ENCODE peak calls at places on chromosomes 4 and X, in eight cellular contexts. One of them, this sample, is unnamed.

GRCh38 chr4:30269850-30270249 is 450.3 kb upstream of the PCDH7 start:
- DNase-seq in fibroblast of villous mesenchyme: no peak
- DNase-seq in tibial artery: no peak
- DNase-seq in prostate gland: no peak
- DNase-seq in uterus: no peak
- DNase-seq in fibroblast of lung: no peak
- DNase-seq in NB4: peak; percentile 26
- DNase-seq in HFF-Myc: no peak
- DNase-seq in this sample: no peak

GRCh38 chr4:104421576-104421975 is 73.1 kb downstream of the CXXC4 start:
- DNase-seq in fibroblast of villous mesenchyme: no peak
- DNase-seq in tibial artery: no peak
- DNase-seq in prostate gland: no peak
- DNase-seq in uterus: no peak
- DNase-seq in fibroblast of lung: no peak
- DNase-seq in NB4: no peak
- DNase-seq in HFF-Myc: no peak
- DNase-seq in this sample: no peak

GRCh38 chr4:151687021-151687640 is 73.7 kb downstream of the GATB start:
- DNase-seq in fibroblast of villous mesenchyme: no peak
- DNase-seq in tibial artery: no peak
- DNase-seq in prostate gland: no peak
- DNase-seq in uterus: no peak
- DNase-seq in fibroblast of lung: no peak
- DNase-seq in NB4: no peak
- DNase-seq in HFF-Myc: no peak
- DNase-seq in this sample: no peak

GRCh38 chr4:128663325-128663724 is 146.2 kb upstream of the JADE1 start:
- DNase-seq in fibroblast of villous mesenchyme: no peak
- DNase-seq in tibial artery: no peak
- DNase-seq in prostate gland: peak; percentile 16
- DNase-seq in uterus: no peak
- DNase-seq in fibroblast of lung: no peak
- DNase-seq in NB4: no peak
- DNase-seq in HFF-Myc: no peak
- DNase-seq in this sample: no peak

GRCh38 chrX:13398073-13398823 is 78.4 kb upstream of the ATXN3L start:
- DNase-seq in fibroblast of villous mesenchyme: peak; percentile 97
- DNase-seq in tibial artery: peak; percentile 74
- DNase-seq in prostate gland: no peak
- DNase-seq in uterus: peak; percentile 45
- DNase-seq in fibroblast of lung: peak; percentile 97
- DNase-seq in NB4: peak; percentile 26
- DNase-seq in HFF-Myc: peak; percentile 93
- DNase-seq in this sample: peak; percentile 98

GRCh38 chrX:26918633-26919032 is 544.5 kb downstream of the PPP4R3C start:
- DNase-seq in fibroblast of villous mesenchyme: no peak
- DNase-seq in tibial artery: no peak
- DNase-seq in prostate gland: no peak
- DNase-seq in uterus: no peak
- DNase-seq in fibroblast of lung: peak; percentile 14
- DNase-seq in NB4: peak; percentile 34
- DNase-seq in HFF-Myc: no peak
- DNase-seq in this sample: no peak

GRCh38 chrX:120302434-120302833 is 8.8 kb downstream of the TMEM255A start:
- DNase-seq in fibroblast of villous mesenchyme: no peak
- DNase-seq in tibial artery: no peak
- DNase-seq in prostate gland: no peak
- DNase-seq in uterus: no peak
- DNase-seq in fibroblast of lung: no peak
- DNase-seq in NB4: peak; percentile 62
- DNase-seq in HFF-Myc: no peak
- DNase-seq in this sample: no peak

GRCh38 chrX:130754353-130754752 is 148.7 kb downstream of the ENOX2 start:
- DNase-seq in fibroblast of villous mesenchyme: no peak
- DNase-seq in tibial artery: no peak
- DNase-seq in prostate gland: no peak
- DNase-seq in uterus: no peak
- DNase-seq in fibroblast of lung: no peak
- DNase-seq in NB4: no peak
- DNase-seq in HFF-Myc: no peak
- DNase-seq in this sample: no peak

GRCh38 chrX:85303544-85303943 is 59.8 kb downstream of the ZNF711 start:
- DNase-seq in fibroblast of villous mesenchyme: no peak
- DNase-seq in tibial artery: no peak
- DNase-seq in prostate gland: no peak
- DNase-seq in uterus: no peak
- DNase-seq in fibroblast of lung: no peak
- DNase-seq in NB4: no peak
- DNase-seq in HFF-Myc: no peak
- DNase-seq in this sample: no peak

GRCh38 chrX:71917621-71918341 is 7.1 kb downstream of the NHSL2 start:
- DNase-seq in fibroblast of villous mesenchyme: peak; percentile 41
- DNase-seq in tibial artery: no peak
- DNase-seq in prostate gland: no peak
- DNase-seq in uterus: peak; percentile 30
- DNase-seq in fibroblast of lung: no peak
- DNase-seq in NB4: no peak
- DNase-seq in HFF-Myc: peak; percentile 22
- DNase-seq in this sample: no peak

GRCh38 chr4:80249144-80249543 is 17.3 kb upstream of the FGF5 start:
- DNase-seq in fibroblast of villous mesenchyme: no peak
- DNase-seq in tibial artery: no peak
- DNase-seq in prostate gland: no peak
- DNase-seq in uterus: no peak
- DNase-seq in fibroblast of lung: no peak
- DNase-seq in NB4: no peak
- DNase-seq in HFF-Myc: no peak
- DNase-seq in this sample: no peak

GRCh38 chrX:13194291-13195103 is 125.4 kb downstream of the ATXN3L start:
- DNase-seq in fibroblast of villous mesenchyme: peak; percentile 27
- DNase-seq in tibial artery: no peak
- DNase-seq in prostate gland: no peak
- DNase-seq in uterus: no peak
- DNase-seq in fibroblast of lung: peak; percentile 22
- DNase-seq in NB4: no peak
- DNase-seq in HFF-Myc: no peak
- DNase-seq in this sample: no peak

GRCh38 chrX:69065451-69065850 is 99.8 kb downstream of the PJA1 start:
- DNase-seq in fibroblast of villous mesenchyme: peak; percentile 14
- DNase-seq in tibial artery: no peak
- DNase-seq in prostate gland: no peak
- DNase-seq in uterus: peak; percentile 4
- DNase-seq in fibroblast of lung: no peak
- DNase-seq in NB4: no peak
- DNase-seq in HFF-Myc: no peak
- DNase-seq in this sample: no peak

GRCh38 chrX:69066021-69066757 is 99.1 kb downstream of the PJA1 start:
- DNase-seq in fibroblast of villous mesenchyme: no peak
- DNase-seq in tibial artery: no peak
- DNase-seq in prostate gland: no peak
- DNase-seq in uterus: peak; percentile 3
- DNase-seq in fibroblast of lung: no peak
- DNase-seq in NB4: no peak
- DNase-seq in HFF-Myc: no peak
- DNase-seq in this sample: no peak

GRCh38 chrX:69062493-69062892 is 102.8 kb downstream of the PJA1 start:
- DNase-seq in fibroblast of villous mesenchyme: no peak
- DNase-seq in tibial artery: no peak
- DNase-seq in prostate gland: no peak
- DNase-seq in uterus: no peak
- DNase-seq in fibroblast of lung: no peak
- DNase-seq in NB4: no peak
- DNase-seq in HFF-Myc: no peak
- DNase-seq in this sample: no peak

GRCh38 chrX:69063486-69063885 is 101.8 kb downstream of the PJA1 start:
- DNase-seq in fibroblast of villous mesenchyme: no peak
- DNase-seq in tibial artery: no peak
- DNase-seq in prostate gland: no peak
- DNase-seq in uterus: peak; percentile 3
- DNase-seq in fibroblast of lung: no peak
- DNase-seq in NB4: no peak
- DNase-seq in HFF-Myc: no peak
- DNase-seq in this sample: no peak

DNA sequence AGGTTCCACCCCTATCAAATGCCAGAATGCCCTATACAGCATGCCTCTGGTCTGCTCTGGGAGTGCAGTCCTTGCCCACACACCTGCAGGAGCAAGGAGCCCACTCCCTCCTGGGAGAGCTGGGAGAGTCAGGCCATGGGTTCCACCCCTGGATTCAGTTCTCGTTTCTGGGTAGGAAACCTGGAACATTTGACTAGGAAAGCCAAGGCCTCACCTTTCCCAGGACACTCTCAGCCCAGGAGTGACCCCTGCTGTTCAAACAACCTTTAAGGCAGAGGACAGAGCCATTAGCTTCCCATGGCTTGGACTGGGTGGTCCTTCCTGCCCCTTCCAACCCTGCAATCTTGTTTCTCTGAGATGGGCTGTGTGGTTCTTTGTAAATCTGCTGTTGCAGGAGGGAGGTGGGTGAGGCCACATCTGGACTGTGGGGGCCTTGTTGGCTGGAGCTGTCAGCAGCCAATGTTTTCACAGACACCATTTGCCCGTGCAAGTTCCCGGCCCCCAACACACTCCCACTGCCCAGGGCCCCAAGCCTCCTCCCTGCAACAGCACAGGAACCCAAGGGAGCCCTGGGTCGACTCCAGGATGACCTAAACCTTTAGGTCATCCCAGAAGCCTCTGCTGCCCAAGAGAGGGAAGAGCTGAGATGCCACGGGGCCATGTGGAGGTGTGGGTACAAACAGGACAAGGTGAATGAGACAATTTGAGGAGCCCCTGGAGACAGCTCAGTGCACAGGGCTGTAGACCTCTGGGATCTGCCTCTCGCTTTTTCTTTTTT is 104.4 kb downstream of the PJA1 start:
- DNase-seq in fibroblast of villous mesenchyme: peak; percentile 38
- DNase-seq in tibial artery: no peak
- DNase-seq in prostate gland: peak; percentile 18
- DNase-seq in uterus: peak; percentile 41
- DNase-seq in fibroblast of lung: peak; percentile 58
- DNase-seq in NB4: peak; percentile 4
- DNase-seq in HFF-Myc: no peak
- DNase-seq in this sample: peak; percentile 15
- TF ChIP-seq CTCF in fibroblast of villous mesenchyme: peak; percentile 59
- TF ChIP-seq CTCF in tibial artery: peak; percentile 20
- TF ChIP-seq CTCF in prostate gland: peak; percentile 41
- TF ChIP-seq CTCF in uterus: peak; percentile 46
- TF ChIP-seq CTCF in fibroblast of lung: peak; percentile 32
- TF ChIP-seq CTCF in NB4: no peak
- TF ChIP-seq CTCF in HFF-Myc: peak; percentile 26
- TF ChIP-seq CTCF in this sample: peak; percentile 41

DNA sequence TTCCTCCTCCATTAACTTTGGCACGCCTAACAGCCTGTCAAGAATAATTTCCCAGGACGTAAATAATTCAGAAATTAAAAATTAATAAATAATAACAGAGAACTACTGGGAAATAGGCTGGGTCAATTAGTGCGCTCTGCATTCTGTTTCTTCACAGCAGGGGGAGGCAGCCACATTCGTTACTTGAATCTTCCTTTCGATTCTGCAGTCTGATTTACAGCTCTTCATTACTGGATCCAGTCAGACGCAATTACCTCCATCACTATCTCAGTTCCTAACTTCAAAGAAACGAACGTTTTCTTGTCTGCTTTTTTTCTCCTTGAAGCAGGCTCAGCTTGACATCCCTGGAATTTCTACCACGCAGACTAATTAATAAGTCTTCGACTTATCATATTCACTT is 9.0 kb upstream of the RPL34 start:
- DNase-seq in fibroblast of villous mesenchyme: peak; percentile 45
- DNase-seq in tibial artery: no peak
- DNase-seq in prostate gland: no peak
- DNase-seq in uterus: no peak
- DNase-seq in fibroblast of lung: peak; percentile 23
- DNase-seq in NB4: no peak
- DNase-seq in HFF-Myc: no peak
- DNase-seq in this sample: no peak
- TF ChIP-seq CTCF in fibroblast of villous mesenchyme: peak; percentile 53
- TF ChIP-seq CTCF in tibial artery: no peak
- TF ChIP-seq CTCF in prostate gland: no peak
- TF ChIP-seq CTCF in uterus: peak; percentile 26
- TF ChIP-seq CTCF in fibroblast of lung: no peak
- TF ChIP-seq CTCF in NB4: no peak
- TF ChIP-seq CTCF in HFF-Myc: peak; percentile 10
- TF ChIP-seq CTCF in this sample: peak; percentile 62

DNA sequence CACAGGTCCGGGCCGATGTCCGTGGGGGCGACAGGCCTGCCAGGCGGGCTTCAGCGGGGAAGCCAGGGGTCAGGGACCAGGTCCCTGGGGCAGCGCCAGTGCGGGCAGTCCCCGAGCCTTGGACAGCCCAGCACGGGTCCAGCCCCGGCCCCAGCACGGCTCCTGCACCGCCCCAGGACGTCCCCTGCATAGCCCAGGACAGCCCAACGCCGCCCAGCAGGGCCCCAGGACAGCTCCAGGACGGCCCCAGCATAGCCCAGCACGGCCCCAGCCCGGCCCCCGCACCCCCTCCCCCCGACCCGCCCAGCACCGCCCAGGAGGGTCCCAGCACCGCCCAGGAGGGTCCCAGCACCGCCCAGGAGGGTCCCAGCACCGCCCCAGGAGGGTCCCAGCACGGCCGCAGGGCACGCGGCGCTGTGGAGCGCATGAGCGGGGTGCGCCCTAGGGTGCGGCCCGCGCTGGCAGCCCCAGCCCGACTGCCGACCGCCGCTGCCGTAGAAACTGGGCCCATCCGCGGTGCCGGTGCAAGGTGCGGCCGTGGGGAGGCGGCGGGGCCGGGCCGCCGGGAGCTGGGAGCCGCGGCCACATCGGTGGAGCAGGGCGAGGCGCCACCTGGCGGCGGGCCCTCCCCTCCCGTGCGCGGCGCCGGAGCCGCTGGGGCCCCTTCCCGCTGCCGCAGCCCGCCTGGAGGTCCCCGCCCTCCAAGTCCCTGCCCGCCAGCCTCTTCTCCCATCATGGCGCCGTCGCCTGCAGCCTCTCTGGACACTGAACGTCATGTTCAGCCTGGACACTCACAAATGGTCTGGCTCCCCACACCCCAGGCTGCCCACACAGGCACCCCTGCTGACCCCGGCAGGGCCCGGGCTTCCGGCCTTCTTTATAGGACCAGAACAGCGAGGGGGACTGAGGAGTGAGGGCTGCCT is 106.8 kb upstream of the NKX1-1 start:
- DNase-seq in fibroblast of villous mesenchyme: peak; percentile 5
- DNase-seq in tibial artery: no peak
- DNase-seq in prostate gland: peak; percentile 25
- DNase-seq in uterus: peak; percentile 29
- DNase-seq in fibroblast of lung: no peak
- DNase-seq in NB4: no peak
- DNase-seq in HFF-Myc: no peak
- DNase-seq in this sample: no peak
- TF ChIP-seq CTCF in fibroblast of villous mesenchyme: peak; percentile 25
- TF ChIP-seq CTCF in tibial artery: no peak
- TF ChIP-seq CTCF in prostate gland: peak; percentile 72
- TF ChIP-seq CTCF in uterus: peak; percentile 31
- TF ChIP-seq CTCF in fibroblast of lung: peak; percentile 27
- TF ChIP-seq CTCF in NB4: no peak
- TF ChIP-seq CTCF in HFF-Myc: peak; percentile 21
- TF ChIP-seq CTCF in this sample: peak; percentile 11

DNA sequence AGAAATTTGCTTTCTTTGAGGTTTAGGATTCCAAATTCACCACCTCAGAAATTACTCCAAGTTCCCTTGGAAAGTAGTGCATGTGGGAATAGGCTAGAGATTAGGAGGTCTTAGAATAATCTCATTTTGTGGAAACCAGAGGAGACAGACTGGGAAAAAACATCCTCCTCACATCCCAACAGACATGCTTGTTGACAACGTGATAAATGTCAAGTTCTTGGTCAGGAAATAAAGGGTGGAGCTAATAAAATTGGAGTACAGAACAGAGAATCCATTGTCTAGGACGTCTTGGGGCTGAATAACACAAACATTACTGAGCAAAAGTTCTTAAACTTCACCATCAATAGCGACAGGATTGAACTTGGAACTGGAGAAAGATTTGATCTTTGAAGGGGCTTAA is 233.4 kb downstream of the PABPC4L start:
- DNase-seq in fibroblast of villous mesenchyme: no peak
- DNase-seq in tibial artery: no peak
- DNase-seq in prostate gland: no peak
- DNase-seq in uterus: no peak
- DNase-seq in fibroblast of lung: no peak
- DNase-seq in NB4: no peak
- DNase-seq in HFF-Myc: no peak
- DNase-seq in this sample: no peak
- TF ChIP-seq CTCF in fibroblast of villous mesenchyme: no peak
- TF ChIP-seq CTCF in tibial artery: no peak
- TF ChIP-seq CTCF in prostate gland: no peak
- TF ChIP-seq CTCF in uterus: no peak
- TF ChIP-seq CTCF in fibroblast of lung: no peak
- TF ChIP-seq CTCF in NB4: no peak
- TF ChIP-seq CTCF in HFF-Myc: no peak
- TF ChIP-seq CTCF in this sample: no peak